ENCODE peak calls at places on chromosomes 12 and 14, in nine cellular contexts. Y is suprapubic skin; H is breast epithelium; E is AG09309; F is fibroblast of mammary gland; Q is endodermal cell; M is keratinocyte; X is CD4-positive, alpha-beta T cell; L is lower leg skin. C is an unnamed sample.

GRCh38 chr12:57135487-57135886 is 7.2 kb downstream of the LRP1 start:
- DNase-seq in Y (no peak), H (no peak), E (no peak), F (peak), Q (peak), M (no peak), X (no peak), L (no peak), C (no peak)

GRCh38 chr12:119695034-119695433 is 27.1 kb downstream of the PRKAB1 start:
- DNase-seq in Y (no peak), H (no peak), E (no peak), F (no peak), Q (peak), M (no peak), X (no peak), L (no peak), C (no peak)

GRCh38 chr12:110367209-110367864 is 36.2 kb downstream of the ANAPC7 start:
- DNase-seq in Y (no peak), H (no peak), E (no peak), F (no peak), Q (no peak), M (no peak), X (no peak), L (no peak), C (no peak)

GRCh38 chr12:89706551-89707348 is 1.9 kb downstream of the ATP2B1 start:
- DNase-seq in Y (peak), H (peak), E (no peak), F (peak), Q (peak), M (no peak), X (no peak), L (no peak), C (no peak)

GRCh38 chr14:81311128-81311527 is 89.0 kb downstream of the STON2 start:
- DNase-seq in Y (no peak), H (no peak), E (no peak), F (no peak), Q (peak), M (no peak), X (no peak), L (no peak), C (no peak)

GRCh38 chr12:93563807-93564538 is 8.5 kb upstream of the SOCS2 start:
- DNase-seq in Y (no peak), H (peak), E (no peak), F (peak), Q (peak), M (no peak), X (no peak), L (no peak), C (no peak)

GRCh38 chr14:92785601-92786426 is 8.3 kb upstream of the GOLGA5 start:
- DNase-seq in Y (no peak), H (no peak), E (peak), F (peak), Q (no peak), M (no peak), X (no peak), L (no peak), C (no peak)

GRCh38 chr12:67593041-67593870 is 55.3 kb upstream of the DYRK2 start:
- DNase-seq in Y (no peak), H (peak), E (no peak), F (peak), Q (peak), M (peak), X (no peak), L (no peak), C (no peak)

GRCh38 chr12:116880817-116881324 is 370 bp downstream of the HRK start:
- DNase-seq in Y (no peak), H (no peak), E (no peak), F (peak), Q (peak), M (no peak), X (no peak), L (no peak), C (no peak)

GRCh38 chr12:91741932-91742331 is 403.7 kb downstream of the BTG1 start:
- DNase-seq in Y (no peak), H (no peak), E (no peak), F (no peak), Q (no peak), M (no peak), X (no peak), L (no peak), C (no peak)

GRCh38 chr12:47422656-47423055 is 283.2 kb downstream of the RPAP3 start:
- DNase-seq in Y (no peak), H (no peak), E (peak), F (peak), Q (no peak), M (no peak), X (no peak), L (no peak), C (no peak)

GRCh38 chr12:84270470-84271140 is 642.0 kb downstream of the SLC6A15 start:
- DNase-seq in Y (no peak), H (no peak), E (no peak), F (no peak), Q (peak), M (no peak), X (no peak), L (no peak), C (no peak)

GRCh38 chr14:99781091-99781490 is 12.1 kb upstream of the EML1 start:
- DNase-seq in Y (no peak), H (no peak), E (no peak), F (no peak), Q (peak), M (no peak), X (no peak), L (no peak), C (no peak)

GRCh38 chr14:95149441-95149840 is 7.9 kb downstream of the DICER1 start:
- DNase-seq in Y (no peak), H (no peak), E (no peak), F (no peak), Q (no peak), M (no peak), X (no peak), L (no peak), C (no peak)

GRCh38 chr12:95412826-95413311 is 61.1 kb upstream of the METAP2 start:
- DNase-seq in Y (no peak), H (no peak), E (peak), F (peak), Q (peak), M (no peak), X (no peak), L (no peak), C (no peak)

GRCh38 chr14:78835052-78835451 is 664.9 kb downstream of the NRXN3 start:
- DNase-seq in Y (no peak), H (no peak), E (no peak), F (no peak), Q (no peak), M (no peak), X (no peak), L (no peak), C (no peak)

GRCh38 chr12:111363578-111363977 is 5.3 kb downstream of the PHETA1 start:
- DNase-seq in Y (no peak), H (no peak), E (no peak), F (no peak), Q (no peak), M (no peak), X (no peak), L (no peak), C (no peak)

GRCh38 chr14:23182372-23183014 is 967 bp downstream of the SLC7A8 start:
- DNase-seq in Y (no peak), H (peak), E (no peak), F (no peak), Q (peak), M (no peak), X (peak), L (no peak), C (no peak)

GRCh38 chr14:70755655-70756054 is 53.7 kb downstream of the MAP3K9 start:
- DNase-seq in Y (no peak), H (no peak), E (no peak), F (no peak), Q (no peak), M (peak), X (no peak), L (no peak), C (no peak)

GRCh38 chr12:93593833-93594232 is 21.4 kb downstream of the SOCS2 start:
- DNase-seq in Y (no peak), H (no peak), E (no peak), F (no peak), Q (no peak), M (no peak), X (no peak), L (no peak), C (no peak)

GRCh38 chr12:2791086-2791485 is 3.7 kb upstream of the FKBP4 start:
- DNase-seq in Y (peak), H (no peak), E (no peak), F (no peak), Q (no peak), M (no peak), X (no peak), L (no peak), C (no peak)

GRCh38 chr12:85779768-85780167 is 56.4 kb downstream of the RASSF9 start:
- DNase-seq in Y (no peak), H (no peak), E (no peak), F (no peak), Q (no peak), M (no peak), X (no peak), L (no peak), C (no peak)

GRCh38 chr12:92649511-92650227 is 53.1 kb upstream of the PLEKHG7 start:
- DNase-seq in Y (no peak), H (peak), E (peak), F (peak), Q (peak), M (peak), X (peak), L (peak), C (no peak)

GRCh38 chr12:113202300-113203075 is 17.0 kb downstream of the RITA1 start:
- DNase-seq in Y (no peak), H (no peak), E (no peak), F (no peak), Q (no peak), M (no peak), X (no peak), L (no peak), C (no peak)

GRCh38 chr12:48151103-48151771 is 6.1 kb downstream of the ASB8 start:
- DNase-seq in Y (no peak), H (no peak), E (no peak), F (no peak), Q (peak), M (no peak), X (no peak), L (no peak), C (no peak)

GRCh38 chr12:62350554-62350953 is 90.3 kb downstream of the USP15 start:
- DNase-seq in Y (no peak), H (no peak), E (no peak), F (no peak), Q (no peak), M (no peak), X (no peak), L (no peak), C (no peak)

GRCh38 chr14:51219473-51220448 is 20.3 kb upstream of the TMX1 start:
- DNase-seq in Y (no peak), H (no peak), E (no peak), F (peak), Q (no peak), M (no peak), X (no peak), L (no peak), C (no peak)

GRCh38 chr14:23910081-23910875 is 43.3 kb upstream of the DHRS4 start:
- DNase-seq in Y (no peak), H (no peak), E (peak), F (peak), Q (peak), M (no peak), X (no peak), L (no peak), C (no peak)

GRCh38 chr12:65123435-65124063 is 2.4 kb upstream of the WIF1 start:
- DNase-seq in Y (no peak), H (no peak), E (no peak), F (peak), Q (no peak), M (no peak), X (no peak), L (no peak), C (no peak)

GRCh38 chr12:76738824-76739579 is 24.9 kb upstream of the ZDHHC17 start:
- DNase-seq in Y (no peak), H (no peak), E (no peak), F (no peak), Q (peak), M (no peak), X (no peak), L (no peak), C (no peak)

DNA sequence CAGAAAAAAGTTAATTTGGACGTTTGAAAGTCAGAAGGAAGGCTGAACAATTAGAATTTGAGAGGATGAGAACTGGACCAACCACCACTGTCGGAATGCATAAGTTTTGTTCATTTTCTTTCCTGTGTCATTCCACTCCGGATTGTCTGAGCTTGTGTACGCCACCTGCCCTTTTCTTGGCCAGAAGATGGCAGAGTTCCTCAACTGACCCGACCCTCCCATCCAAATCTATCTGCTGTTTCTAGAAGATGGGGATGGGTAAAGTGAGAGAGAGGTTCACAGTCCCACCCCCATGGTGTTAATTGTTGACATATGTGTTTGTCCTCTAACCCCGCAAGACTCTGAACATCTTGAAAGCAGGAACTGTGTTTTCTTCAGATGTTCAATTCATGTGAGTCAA is 388.0 kb downstream of the VRK1 start:
- DNase-seq in Y (no peak), H (no peak), E (no peak), F (peak), Q (peak), M (no peak), X (peak), L (no peak), C (no peak)
- TF ChIP-seq CTCF in Y (peak), H (peak), E (no peak), F (no peak), Q (peak), M (peak), X (peak), L (no peak), C (no peak)

GRCh38 chr14:52272375-52272774 is 4.9 kb downstream of the PTGDR start:
- DNase-seq in Y (no peak), H (no peak), E (no peak), F (peak), Q (peak), M (no peak), X (no peak), L (no peak), C (no peak)
- TF ChIP-seq CTCF in Y (no peak), H (no peak), E (peak), F (peak), Q (peak), M (no peak), X (no peak), L (no peak), C (no peak)

GRCh38 chr12:131471946-131472732 is 238.8 kb upstream of the SFSWAP start:
- DNase-seq in Y (no peak), H (no peak), E (no peak), F (no peak), Q (peak), M (no peak), X (no peak), L (no peak), C (no peak)

GRCh38 chr12:131471271-131471905 is 239.5 kb upstream of the SFSWAP start:
- DNase-seq in Y (no peak), H (peak), E (no peak), F (no peak), Q (peak), M (no peak), X (no peak), L (no peak), C (no peak)

GRCh38 chr12:131473261-131473660 is 237.6 kb upstream of the SFSWAP start:
- DNase-seq in Y (no peak), H (no peak), E (no peak), F (no peak), Q (peak), M (no peak), X (no peak), L (no peak), C (no peak)

GRCh38 chr12:131477613-131478012 is 233.3 kb upstream of the SFSWAP start:
- DNase-seq in Y (no peak), H (no peak), E (no peak), F (no peak), Q (no peak), M (no peak), X (no peak), L (no peak), C (no peak)

GRCh38 chr12:131473721-131474709 is 236.9 kb upstream of the SFSWAP start:
- DNase-seq in Y (no peak), H (peak), E (no peak), F (no peak), Q (peak), M (no peak), X (no peak), L (no peak), C (no peak)
- TF ChIP-seq CTCF in Y (no peak), H (no peak), E (no peak), F (no peak), Q (no peak), M (no peak), X (no peak), L (no peak), C (no peak)

DNA sequence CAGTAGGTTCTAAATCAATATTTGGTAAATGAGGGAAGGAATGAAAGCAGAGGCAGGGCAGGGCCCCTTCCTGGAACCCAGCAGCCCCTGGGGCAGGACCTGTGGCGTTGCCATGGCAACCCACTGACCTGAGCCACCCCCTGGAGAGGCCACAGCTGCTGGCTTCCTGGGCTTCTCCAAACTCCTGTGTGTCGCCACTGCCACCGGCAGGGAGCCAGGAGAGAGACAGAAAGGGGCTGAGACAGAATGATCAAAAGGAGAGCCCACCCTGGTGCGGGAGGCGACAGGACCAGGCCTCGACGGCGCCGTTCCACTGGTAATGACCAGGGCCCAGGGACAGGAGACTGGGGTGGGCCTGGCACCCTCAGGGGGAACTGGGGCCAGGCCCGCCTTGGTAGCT is 18.2 kb downstream of the RFX4 start:
- DNase-seq in Y (no peak), H (no peak), E (no peak), F (no peak), Q (peak), M (no peak), X (no peak), L (no peak), C (peak)
- TF ChIP-seq CTCF in Y (no peak), H (no peak), E (no peak), F (no peak), Q (peak), M (no peak), X (no peak), L (no peak), C (no peak)

GRCh38 chr12:102682698-102683289 is 202.4 kb upstream of the IGF1 start:
- DNase-seq in Y (no peak), H (no peak), E (no peak), F (no peak), Q (no peak), M (no peak), X (no peak), L (no peak), C (no peak)

GRCh38 chr12:102689701-102690100 is 209.3 kb upstream of the IGF1 start:
- DNase-seq in Y (no peak), H (no peak), E (no peak), F (no peak), Q (no peak), M (no peak), X (no peak), L (no peak), C (no peak)

GRCh38 chr12:102687523-102687922 is 207.2 kb upstream of the IGF1 start:
- DNase-seq in Y (no peak), H (no peak), E (no peak), F (no peak), Q (no peak), M (no peak), X (no peak), L (no peak), C (no peak)

GRCh38 chr12:102685172-102685571 is 204.8 kb upstream of the IGF1 start:
- DNase-seq in Y (no peak), H (no peak), E (no peak), F (peak), Q (no peak), M (no peak), X (no peak), L (no peak), C (no peak)

GRCh38 chr12:102685841-102686240 is 205.5 kb upstream of the IGF1 start:
- DNase-seq in Y (no peak), H (no peak), E (no peak), F (no peak), Q (no peak), M (no peak), X (no peak), L (no peak), C (no peak)
- TF ChIP-seq CTCF in Y (no peak), H (no peak), E (peak), F (no peak), Q (no peak), M (no peak), X (no peak), L (no peak), C (no peak)

C was measured in coronary artery.